ENCODE peak calls at places on chromosomes 1 and 21, in six cellular contexts. N is ovary, H is A549, I is uterus, U is K562, D is stomach. T is an unnamed sample.

GRCh38 chr1:152182431-152182830 is 23.4 kb upstream of the RPTN start:
- DNase-seq in N (no peak), H (no peak), I (no peak), U (no peak), D (no peak), T (no peak)

GRCh38 chr1:83086346-83086745 is 912.6 kb downstream of the TTLL7 start:
- DNase-seq in N (no peak), H (no peak), I (no peak), U (no peak), D (no peak), T (no peak)

GRCh38 chr1:54580856-54581550 is 33.0 kb downstream of the ACOT11 start:
- DNase-seq in N (no peak), H (no peak), I (no peak), U (no peak), D (no peak), T (no peak)

GRCh38 chr1:167996266-167996665 is 59.4 kb upstream of the MPC2 start:
- DNase-seq in N (no peak), H (no peak), I (no peak), U (no peak), D (no peak), T (no peak)

GRCh38 chr1:157357111-157357510 is 195.2 kb downstream of the FCRL5 start:
- DNase-seq in N (no peak), H (no peak), I (no peak), U (no peak), D (no peak), T (no peak)

GRCh38 chr1:70764747-70765146 is 282.9 kb downstream of the PTGER3 start:
- DNase-seq in N (no peak), H (no peak), I (no peak), U (no peak), D (no peak), T (no peak)

GRCh38 chr1:84278905-84279304 is 22.6 kb upstream of the SAMD13 start:
- DNase-seq in N (no peak), H (no peak), I (no peak), U (no peak), D (no peak), T (no peak)

GRCh38 chr1:203137324-203137723 is 9.8 kb downstream of the ADORA1 start:
- DNase-seq in N (no peak), H (no peak), I (no peak), U (no peak), D (no peak), T (no peak)

GRCh38 chr1:66933887-66934700 is 9.3 kb downstream of the MIER1 start:
- DNase-seq in N (no peak), H (no peak), I (no peak), U (no peak), D (no peak), T (no peak)

GRCh38 chr1:109595540-109595939 is 23.9 kb downstream of the GNAT2 start:
- DNase-seq in N (no peak), H (no peak), I (no peak), U (no peak), D (no peak), T (no peak)

GRCh38 chr1:182845894-182846293 is 6.7 kb downstream of the DHX9 start:
- DNase-seq in N (no peak), H (no peak), I (no peak), U (no peak), D (no peak), T (no peak)

GRCh38 chr1:18199462-18199861 is 91.9 kb downstream of the IGSF21 start:
- DNase-seq in N (no peak), H (no peak), I (no peak), U (no peak), D (no peak), T (no peak)

DNA sequence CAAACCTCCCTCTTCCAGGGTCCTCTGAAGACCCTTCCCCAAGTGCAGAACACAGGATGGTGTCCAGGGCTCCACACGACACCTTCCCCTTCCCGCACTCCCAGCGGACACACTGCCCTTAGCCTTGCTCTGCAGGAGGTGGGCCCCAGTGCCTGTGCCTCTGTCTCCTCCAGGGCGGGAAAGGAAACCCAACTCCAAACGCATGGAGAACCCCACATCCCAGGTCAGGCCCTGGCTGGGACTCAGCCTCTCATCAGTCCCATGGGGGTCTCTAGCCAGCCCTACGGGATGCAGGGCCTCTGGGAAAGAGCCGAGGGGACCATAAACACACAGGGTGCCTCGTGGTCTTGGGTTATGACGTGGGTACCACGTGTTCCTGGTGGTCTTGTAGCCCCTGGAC is 5.6 kb upstream of the SMYD3 start:
- DNase-seq in N (no peak), H (no peak), I (no peak), U (no peak), D (no peak), T (no peak)
- H3K9me3 ChIP-seq in N (no peaks in the 10 kb centered on the region), H (peaks cover 36% of the 10 kb centered on the region), I (peaks cover 7% of the 10 kb centered on the region), U (peaks cover 30% of the 10 kb centered on the region), D (peaks cover 32% of the 10 kb centered on the region), T (peaks cover 50% of the 10 kb centered on the region)

DNA sequence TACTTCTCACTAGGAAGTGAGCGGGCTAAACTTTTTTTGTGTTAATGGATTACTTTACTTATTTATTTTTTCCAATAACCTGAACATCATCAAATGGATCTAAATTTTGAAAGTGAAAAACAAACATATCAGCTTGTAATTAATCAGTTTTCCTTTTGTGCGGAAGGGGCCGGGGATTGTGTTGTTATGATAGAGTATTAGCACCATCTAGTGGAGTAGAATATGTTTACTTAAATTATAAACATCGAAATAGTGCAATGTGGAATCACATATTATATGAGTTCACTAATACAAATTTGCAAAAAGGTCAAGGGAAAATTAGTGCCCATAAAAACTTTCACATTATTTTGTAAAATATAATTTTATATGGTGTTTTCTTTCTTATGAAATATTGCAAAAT is 9.1 kb downstream of the CFH start:
- DNase-seq in N (no peak), H (peak; percentile 36), I (no peak), U (peak; percentile 49), D (no peak), T (peak; percentile 34)
- H3K4me3 ChIP-seq in N (no peak overlapping the region), H (peak overlapping the region; percentile 21), I (peak overlapping the region; percentile 32), U (no peak overlapping the region), D (no peak overlapping the region), T (peak overlapping the region; percentile 30)

DNA sequence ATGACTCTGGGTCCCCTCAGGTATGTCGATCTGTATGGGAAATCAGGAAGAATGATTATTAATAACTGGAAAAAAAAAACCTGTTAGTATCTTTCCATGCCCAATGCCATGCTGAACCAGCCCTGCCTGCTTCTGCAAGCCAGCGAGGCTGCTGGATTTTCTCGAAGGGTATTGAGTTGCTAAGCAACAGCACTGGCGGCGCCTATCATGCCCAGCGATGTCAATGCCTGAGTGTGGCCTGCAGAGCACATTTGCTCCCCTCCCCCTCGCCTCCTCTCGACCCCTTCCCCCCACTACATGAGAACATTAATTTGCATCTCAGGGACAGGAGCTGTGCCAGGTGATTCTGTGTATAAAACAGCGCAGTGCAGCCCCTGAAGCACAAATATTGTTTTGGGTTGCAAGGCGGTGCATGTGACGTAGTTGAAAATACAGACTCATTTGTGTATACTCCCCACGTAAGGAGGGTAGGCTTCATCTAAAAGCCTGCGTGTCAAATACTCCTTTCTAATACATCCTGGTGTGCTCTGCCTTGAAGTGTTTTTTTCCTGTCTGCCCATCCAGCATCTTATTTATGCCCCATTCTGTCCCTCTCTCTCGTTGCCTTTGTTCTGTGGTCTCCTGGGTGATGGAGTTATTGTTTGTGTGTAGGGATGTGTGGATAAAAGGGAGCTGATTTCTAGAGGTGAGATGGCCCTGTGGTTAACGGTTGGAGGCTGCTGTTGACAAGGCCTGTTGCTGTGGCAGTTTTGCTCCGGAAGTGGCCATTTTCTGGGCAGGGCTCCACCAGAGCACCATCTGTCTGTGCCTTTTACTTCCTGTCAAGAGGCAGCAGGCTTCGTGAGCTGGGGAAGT is 32.7 kb upstream of the ATP5PO start:
- DNase-seq in N (peak; percentile 18), H (peak; percentile 53), I (peak; percentile 67), U (peak; percentile 66), D (peak; percentile 72), T (no peak)
- TF ChIP-seq POLR2A in N (no peak), H (no peak), I (no peak), U (no peak), D (no peak), T (no peak)

DNA sequence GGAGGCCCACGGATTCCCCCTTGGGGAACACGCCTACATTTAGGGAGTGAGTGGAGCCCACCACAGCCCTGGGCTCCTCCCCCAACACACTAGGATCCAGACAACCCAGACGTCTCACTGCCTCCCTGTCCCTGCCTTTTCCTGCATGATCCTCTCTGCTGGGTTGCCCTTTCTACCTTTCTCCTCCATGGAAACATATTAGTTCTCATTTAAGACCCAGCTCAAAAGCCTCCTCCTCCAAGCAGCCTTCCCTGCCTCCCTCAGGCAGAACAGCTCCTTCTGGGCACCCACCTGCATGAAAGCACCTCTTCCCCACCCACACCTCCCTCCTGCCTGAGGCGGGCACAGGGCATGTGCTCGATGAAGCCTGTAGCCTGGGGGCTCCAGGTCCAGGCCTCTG is 10.7 kb downstream of the COL8A2 start:
- DNase-seq in N (no peak), H (no peak), I (no peak), U (no peak), D (no peak), T (no peak)
- H3K9me3 ChIP-seq in N (no peaks in the 10 kb centered on the region), H (no peaks in the 10 kb centered on the region), I (no peaks in the 10 kb centered on the region), U (no peaks in the 10 kb centered on the region), D (no peaks in the 10 kb centered on the region), T (no peaks in the 10 kb centered on the region)

GRCh38 chr1:191629836-191630235 is 528.4 kb upstream of the RGS18 start:
- DNase-seq in N (no peak), H (no peak), I (no peak), U (no peak), D (no peak), T (no peak)
- H3K4me3 ChIP-seq in N (no peak overlapping the region), H (no peak overlapping the region), I (no peak overlapping the region), U (no peak overlapping the region), D (no peak overlapping the region), T (no peak overlapping the region)

GRCh38 chr1:233326995-233327937 is at the start of gene MAP3K21:
- DNase-seq in N (peak; percentile 47), H (peak; percentile 72), I (peak; percentile 61), U (peak; percentile 97), D (peak; percentile 98), T (peak; percentile 57)
- TF ChIP-seq POLR2A in N (no peak), H (peak; percentile 93), I (peak; percentile 54), U (no peak), D (no peak), T (no peak)